ENCODE peak calls at places on chromosome 1, in eight cellular contexts. C, U, V, D, F, L, M and R are unnamed samples.

GRCh38 chr1:26538480-26539412 is 9.2 kb downstream of the RPS6KA1 start:
- DNase-seq in C (no peak), U (peak), V (peak), D (no peak), F (no peak), L (peak), M (no peak), R (peak)

GRCh38 chr1:192702212-192702993 is 66.5 kb downstream of the RGS13 start:
- DNase-seq in C (peak), U (no peak), V (peak), D (no peak), F (no peak), L (no peak), M (no peak), R (peak)

GRCh38 chr1:50322579-50322978 is 100.7 kb downstream of the DMRTA2 start:
- DNase-seq in C (no peak), U (no peak), V (no peak), D (no peak), F (no peak), L (no peak), M (no peak), R (no peak)

GRCh38 chr1:21273743-21274142 is 16.5 kb downstream of the ECE1 start:
- DNase-seq in C (no peak), U (no peak), V (no peak), D (no peak), F (no peak), L (no peak), M (no peak), R (no peak)

GRCh38 chr1:19033926-19034680 is 77.6 kb upstream of the IFFO2 start:
- DNase-seq in C (no peak), U (no peak), V (no peak), D (peak), F (no peak), L (no peak), M (no peak), R (peak)

GRCh38 chr1:20290624-20291597 is at the start of gene VWA5B1:
- DNase-seq in C (no peak), U (no peak), V (no peak), D (no peak), F (no peak), L (peak), M (no peak), R (no peak)

GRCh38 chr1:10152709-10153284 is 57.6 kb upstream of the KIF1B start:
- DNase-seq in C (no peak), U (peak), V (peak), D (no peak), F (peak), L (peak), M (peak), R (peak)

GRCh38 chr1:226779536-226779935 is 40.5 kb upstream of the ITPKB start:
- DNase-seq in C (no peak), U (no peak), V (no peak), D (no peak), F (no peak), L (no peak), M (peak), R (no peak)

GRCh38 chr1:214003233-214003632 is 15.5 kb downstream of the PROX1 start:
- DNase-seq in C (no peak), U (no peak), V (no peak), D (no peak), F (no peak), L (no peak), M (no peak), R (no peak)

GRCh38 chr1:183416850-183417690 is 1.1 kb downstream of the NMNAT2 start:
- DNase-seq in C (no peak), U (peak), V (peak), D (peak), F (peak), L (peak), M (peak), R (peak)

GRCh38 chr1:57040831-57041230 is 75.0 kb upstream of the C8B start:
- DNase-seq in C (no peak), U (no peak), V (no peak), D (no peak), F (no peak), L (no peak), M (no peak), R (no peak)

GRCh38 chr1:2375923-2376260 is 15.5 kb downstream of the MORN1 start:
- DNase-seq in C (no peak), U (no peak), V (no peak), D (no peak), F (no peak), L (no peak), M (peak), R (no peak)

GRCh38 chr1:224534731-224535130 is 81.4 kb upstream of the CNIH3 start:
- DNase-seq in C (no peak), U (no peak), V (no peak), D (no peak), F (no peak), L (peak), M (no peak), R (no peak)

GRCh38 chr1:70146488-70146887 is 58.9 kb downstream of the LRRC40 start:
- DNase-seq in C (peak), U (no peak), V (peak), D (no peak), F (no peak), L (no peak), M (no peak), R (peak)

GRCh38 chr1:44405804-44406743 is 1.0 kb downstream of the RNF220 start:
- DNase-seq in C (no peak), U (no peak), V (no peak), D (no peak), F (peak), L (no peak), M (peak), R (no peak)

GRCh38 chr1:61851849-61852692 is 109.8 kb downstream of the PATJ start:
- DNase-seq in C (peak), U (no peak), V (peak), D (no peak), F (no peak), L (peak), M (no peak), R (peak)

GRCh38 chr1:171173069-171173468 is 12.0 kb upstream of the FMO2 start:
- DNase-seq in C (no peak), U (no peak), V (no peak), D (no peak), F (no peak), L (no peak), M (no peak), R (no peak)

GRCh38 chr1:32701951-32702598 is 495 bp downstream of the SYNC start:
- DNase-seq in C (no peak), U (no peak), V (peak), D (peak), F (peak), L (no peak), M (peak), R (peak)

GRCh38 chr1:159946242-159947187 is 1.1 kb upstream of the IGSF9 start:
- DNase-seq in C (no peak), U (no peak), V (no peak), D (no peak), F (no peak), L (no peak), M (no peak), R (peak)

GRCh38 chr1:91511386-91511785 is 10.7 kb downstream of the CDC7 start:
- DNase-seq in C (no peak), U (no peak), V (peak), D (no peak), F (no peak), L (no peak), M (no peak), R (peak)

GRCh38 chr1:27405074-27405473 is 12.7 kb downstream of the GPR3 start:
- DNase-seq in C (no peak), U (no peak), V (peak), D (no peak), F (no peak), L (peak), M (no peak), R (peak)

GRCh38 chr1:185991266-185991665 is 257.1 kb downstream of the HMCN1 start:
- DNase-seq in C (no peak), U (no peak), V (no peak), D (no peak), F (no peak), L (no peak), M (no peak), R (no peak)

DNA sequence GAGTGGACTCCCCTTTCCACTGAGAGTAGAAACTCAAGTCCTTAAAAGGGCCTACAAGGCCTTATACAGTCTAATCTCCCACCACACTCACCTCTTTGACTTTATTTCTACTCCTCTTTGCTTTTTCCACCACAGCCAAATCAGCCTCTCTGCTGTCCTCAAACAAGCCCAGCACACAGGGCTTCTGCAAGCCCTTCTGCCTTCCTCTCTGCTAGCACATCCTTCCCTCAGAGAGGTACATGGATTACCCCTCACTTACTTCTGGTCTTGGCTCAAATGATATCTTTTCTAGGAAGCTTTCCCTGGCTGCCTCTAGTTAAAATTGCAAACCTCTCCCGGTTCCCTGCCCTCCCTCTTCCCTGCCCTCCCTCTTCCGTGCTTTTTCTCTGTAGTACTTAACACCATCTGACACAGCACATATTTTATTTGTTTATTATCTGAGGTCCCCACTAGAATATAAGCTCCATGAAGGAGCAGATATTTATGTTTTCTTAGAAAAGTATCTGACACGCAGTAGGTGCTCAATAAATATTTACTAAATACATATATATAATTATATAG is 1.7 kb downstream of the LYST start:
- DNase-seq in C (no peak), U (no peak), V (no peak), D (no peak), F (no peak), L (no peak), M (no peak), R (peak)
- H3K4me3 ChIP-seq in C (peak), U (peak), V (no peak), D (peak), F (no peak), L (no peak), M (peak), R (peak)

DNA sequence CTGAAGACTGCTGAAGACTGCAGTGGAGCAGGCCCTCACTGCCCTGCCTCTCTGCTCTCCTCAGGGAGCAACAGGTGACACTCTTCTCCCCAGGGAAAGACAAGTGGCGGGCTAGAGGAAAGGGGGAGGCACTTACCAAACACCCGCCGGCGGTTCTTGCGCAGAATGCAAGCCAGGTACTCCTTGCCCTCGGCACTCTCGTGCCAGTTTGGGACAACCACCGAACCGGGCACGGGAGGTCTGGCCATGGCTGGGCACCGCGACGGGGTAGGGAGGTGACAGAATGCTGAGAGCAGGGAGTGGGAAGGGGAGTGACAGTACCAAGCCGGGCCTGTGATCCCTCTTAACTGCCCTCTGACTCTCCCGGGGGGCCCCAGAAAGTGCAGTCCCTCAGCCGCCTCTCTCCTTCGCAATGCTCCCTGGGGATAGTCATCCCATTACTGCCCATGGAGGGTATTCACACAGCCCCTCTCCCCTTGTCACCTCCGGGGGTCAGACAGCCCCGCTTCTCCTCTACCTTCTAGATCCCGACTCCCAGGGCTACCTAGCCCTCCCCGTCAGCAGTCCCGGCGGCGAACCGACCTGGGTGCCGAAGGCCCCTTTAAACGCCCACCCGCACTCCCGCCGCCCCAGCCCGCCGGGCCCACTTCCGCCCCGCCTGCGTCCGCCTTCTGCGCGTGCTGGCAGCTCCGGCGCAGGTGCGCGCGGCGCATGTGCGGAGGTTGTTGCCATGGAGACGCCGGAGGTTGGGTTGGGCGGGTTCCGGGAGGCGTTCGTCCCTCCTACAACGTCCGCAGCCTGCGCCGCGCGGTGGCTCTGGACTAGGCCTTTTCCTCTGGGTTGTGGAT is at the start of gene CPLANE2:
- DNase-seq in C (peak), U (peak), V (peak), D (peak), F (peak), L (peak), M (peak), R (peak)
- TF ChIP-seq CTCF in C (no peak), U (no peak), V (no peak), D (no peak), F (no peak), L (no peak), M (no peak), R (no peak)

GRCh38 chr1:175244206-175244605 is 51.6 kb upstream of the KIAA0040 start:
- DNase-seq in C (no peak), U (no peak), V (no peak), D (no peak), F (no peak), L (no peak), M (no peak), R (no peak)

GRCh38 chr1:175250027-175250426 is 57.5 kb upstream of the KIAA0040 start:
- DNase-seq in C (no peak), U (no peak), V (no peak), D (no peak), F (no peak), L (peak), M (no peak), R (no peak)

DNA sequence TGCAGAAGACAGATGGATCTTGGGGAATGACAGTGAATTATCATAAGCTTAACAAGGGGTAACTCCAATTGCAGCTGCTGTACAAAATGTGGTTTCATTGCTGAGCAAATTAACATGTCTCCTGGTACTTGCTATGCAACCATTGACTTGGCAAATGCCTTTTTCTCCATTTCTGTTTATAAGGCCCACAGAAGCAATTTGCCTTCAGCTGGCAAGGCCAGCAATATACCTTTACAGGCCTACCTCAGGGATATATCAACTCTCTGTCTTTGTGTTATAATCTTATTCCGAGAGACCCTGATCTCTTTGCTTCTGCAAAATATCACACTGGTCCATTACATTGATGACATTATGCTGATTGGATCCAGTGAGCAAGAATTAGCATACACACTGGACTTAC is 52.7 kb upstream of the KIAA0040 start:
- DNase-seq in C (no peak), U (no peak), V (no peak), D (no peak), F (no peak), L (no peak), M (no peak), R (no peak)
- H3K4me3 ChIP-seq in C (no peak), U (no peak), V (no peak), D (no peak), F (no peak), L (no peak), M (no peak), R (no peak)

GRCh38 chr1:7040969-7041368 is 255.7 kb downstream of the CAMTA1 start:
- DNase-seq in C (no peak), U (no peak), V (no peak), D (no peak), F (no peak), L (no peak), M (no peak), R (no peak)

GRCh38 chr1:7043232-7043549 is 257.9 kb downstream of the CAMTA1 start:
- DNase-seq in C (no peak), U (no peak), V (no peak), D (no peak), F (no peak), L (no peak), M (no peak), R (no peak)

GRCh38 chr1:7044471-7044805 is 259.2 kb downstream of the CAMTA1 start:
- DNase-seq in C (no peak), U (no peak), V (no peak), D (no peak), F (no peak), L (no peak), M (no peak), R (no peak)

GRCh38 chr1:7043729-7044470 is 258.6 kb downstream of the CAMTA1 start:
- DNase-seq in C (no peak), U (no peak), V (no peak), D (no peak), F (no peak), L (no peak), M (no peak), R (no peak)

GRCh38 chr1:7042322-7043231 is 257.3 kb downstream of the CAMTA1 start:
- DNase-seq in C (peak), U (no peak), V (peak), D (no peak), F (no peak), L (no peak), M (no peak), R (peak)
- TF ChIP-seq CTCF in C (peak), U (no peak), V (peak), D (peak), F (peak), L (peak), M (peak), R (peak)

GRCh38 chr1:95068956-95069710 is 3.6 kb downstream of the ALG14 start:
- DNase-seq in C (no peak), U (no peak), V (no peak), D (no peak), F (no peak), L (no peak), M (no peak), R (no peak)
- H3K4me3 ChIP-seq in C (no peak), U (no peak), V (no peak), D (no peak), F (no peak), L (no peak), M (peak), R (no peak)

GRCh38 chr1:161484613-161485012 is 20.6 kb upstream of the FCGR2A start:
- DNase-seq in C (no peak), U (no peak), V (no peak), D (no peak), F (no peak), L (no peak), M (no peak), R (peak)

GRCh38 chr1:161482610-161483009 is 22.6 kb upstream of the FCGR2A start:
- DNase-seq in C (no peak), U (no peak), V (no peak), D (no peak), F (no peak), L (no peak), M (no peak), R (peak)

GRCh38 chr1:161481624-161482392 is 23.4 kb upstream of the FCGR2A start:
- DNase-seq in C (no peak), U (no peak), V (no peak), D (no peak), F (no peak), L (no peak), M (no peak), R (no peak)

GRCh38 chr1:161480381-161481035 is 24.7 kb upstream of the FCGR2A start:
- DNase-seq in C (no peak), U (no peak), V (no peak), D (no peak), F (no peak), L (no peak), M (no peak), R (no peak)

DNA sequence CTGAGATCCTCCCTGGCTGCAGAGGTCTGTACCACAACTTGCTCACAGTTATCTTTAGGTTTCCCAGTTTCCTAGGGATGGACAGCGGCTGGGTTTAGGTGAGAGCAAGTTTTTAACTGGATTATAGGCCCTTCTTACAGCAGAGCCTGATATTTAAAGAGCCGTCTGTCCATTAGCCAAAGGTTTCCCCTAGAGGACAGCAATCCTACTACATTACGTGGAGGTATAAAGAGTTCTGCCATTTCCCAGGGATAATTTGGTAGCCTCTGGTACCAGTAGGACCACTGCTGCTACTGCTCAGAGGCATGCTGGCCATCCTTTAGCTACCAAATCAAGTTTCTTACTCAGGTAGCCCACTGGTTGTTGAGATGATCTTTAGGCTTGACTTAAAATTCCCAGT is 21.9 kb upstream of the FCGR2A start:
- DNase-seq in C (no peak), U (no peak), V (no peak), D (no peak), F (no peak), L (no peak), M (no peak), R (no peak)
- TF ChIP-seq CTCF in C (no peak), U (no peak), V (peak), D (no peak), F (no peak), L (no peak), M (no peak), R (no peak)

GRCh38 chr1:227786673-227787512 is 28.6 kb upstream of the PRSS38 start:
- DNase-seq in C (no peak), U (peak), V (no peak), D (peak), F (no peak), L (no peak), M (peak), R (no peak)
- H3K4me3 ChIP-seq in C (peak), U (peak), V (peak), D (peak), F (peak), L (no peak), M (peak), R (peak)

DNA sequence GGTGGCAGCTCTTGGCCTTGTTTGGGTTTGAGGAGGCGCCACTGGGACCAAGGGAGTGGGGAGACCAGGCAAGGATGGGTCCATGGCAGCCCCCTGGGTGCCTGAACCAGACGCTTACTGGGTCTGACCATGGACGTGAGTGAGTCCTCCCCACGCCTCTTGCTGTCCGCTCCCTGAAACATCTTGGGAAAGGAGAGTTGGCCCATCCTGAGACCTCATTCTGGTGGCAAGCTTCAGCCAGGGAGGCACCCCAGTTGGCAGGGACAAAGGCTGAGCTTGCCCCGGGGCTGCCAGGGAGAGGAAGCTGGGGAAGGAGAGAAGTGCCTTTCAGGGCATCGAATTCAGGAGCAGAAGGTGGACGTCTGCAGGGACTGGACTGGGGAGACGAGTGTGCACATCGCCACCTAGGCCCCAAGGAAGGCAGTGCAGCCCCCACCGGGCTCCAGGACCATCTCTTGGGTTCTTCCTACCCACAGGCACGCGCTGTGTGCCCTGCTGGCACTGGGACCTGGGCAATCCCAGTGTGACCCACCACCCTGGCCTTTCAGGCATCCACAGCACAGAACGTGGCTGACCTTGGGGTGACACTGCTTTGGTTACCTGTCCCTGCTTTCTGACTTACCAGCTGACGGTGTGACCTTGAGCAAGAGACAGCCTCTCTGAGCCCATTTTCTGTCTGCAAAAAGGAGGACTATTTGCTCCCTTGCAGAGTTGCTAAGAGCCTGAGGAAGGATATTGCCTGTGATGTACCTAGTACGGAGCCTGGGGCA is 132.9 kb upstream of the WNT4 start:
- DNase-seq in C (peak), U (peak), V (peak), D (peak), F (peak), L (peak), M (peak), R (peak)
- TF ChIP-seq CTCF in C (peak), U (peak), V (peak), D (peak), F (peak), L (peak), M (no peak), R (peak)